ENCODE peak calls at places on chromosomes 3 and 15, in five cellular contexts. S is activated T-cell treated with anti-CD3 and anti-CD28 coated beads for 48 hours, M is RPMI8226, L is NCI-H774, B is NCI-H1092 treated with DMSO at 0.1 percent for 48 hours. H is an unnamed sample.

GRCh38 chr3:185831195-185831594 is 6.4 kb upstream of the IGF2BP2 start:
- DNase-seq in B (no peak), L (peak), M (no peak), S (no peak), H (no peak)

GRCh38 chr3:153348457-153349137 is 186.6 kb downstream of the RAP2B start:
- DNase-seq in S (no peak), B (no peak), L (no peak), M (no peak), H (no peak)

GRCh38 chr3:108099203-108099602 is 8.4 kb upstream of the CD47 start:
- DNase-seq in S (no peak), L (no peak), B (no peak), M (no peak), H (no peak)

GRCh38 chr3:179956416-179956830 is 80.3 kb downstream of the PEX5L start:
- DNase-seq in M (peak), B (no peak), L (no peak), S (no peak), H (no peak)

GRCh38 chr3:78029775-78030174 is 989.9 kb downstream of the ROBO2 start:
- DNase-seq in L (no peak), B (no peak), M (no peak), S (no peak), H (no peak)

GRCh38 chr3:161337311-161337710 is 34.0 kb downstream of the SPTSSB start:
- DNase-seq in B (no peak), L (no peak), M (no peak), S (no peak), H (no peak)

GRCh38 chr3:5012398-5012797 is 33.2 kb downstream of the BHLHE40 start:
- DNase-seq in S (no peak), M (no peak), L (no peak), B (no peak), H (no peak)

GRCh38 chr15:31489801-31490646 is 163.4 kb downstream of the KLF13 start:
- DNase-seq in B (peak), S (no peak), L (peak), M (peak), H (no peak)

GRCh38 chr3:166837535-166837934 is 542.6 kb downstream of the ZBBX start:
- DNase-seq in M (peak), S (no peak), B (peak), L (no peak), H (no peak)

GRCh38 chr15:66644000-66644787 is 57.8 kb upstream of the SMAD6 start:
- DNase-seq in S (no peak), L (no peak), M (no peak), B (no peak), H (no peak)

GRCh38 chr3:169324454-169324789 is 339.1 kb downstream of the MECOM start:
- DNase-seq in S (no peak), L (no peak), B (no peak), M (peak), H (no peak)

GRCh38 chr15:87609474-87609873 is 647.1 kb downstream of the NTRK3 start:
- DNase-seq in M (peak), S (no peak), B (no peak), L (no peak), H (no peak)

GRCh38 chr15:70185251-70185711 is 87.6 kb upstream of the TLE3 start:
- DNase-seq in M (no peak), S (no peak), B (no peak), L (no peak), H (no peak)

GRCh38 chr3:23739536-23739935 is 66.2 kb upstream of the UBE2E1 start:
- DNase-seq in L (no peak), S (no peak), M (peak), B (no peak), H (no peak)

GRCh38 chr15:43517354-43518072 is at the start of gene MAP1A:
- DNase-seq in M (no peak), S (no peak), L (no peak), B (peak), H (peak)